ENCODE peak calls at places on chromosomes 2 and 18, in six cellular contexts. H, E, C, A, Z and L are unnamed samples.
A peak's percentile ranks its signal among the peaks of the same experiment; 100 is the strongest.

GRCh38 chr2:223641062-223641461 is 38.9 kb upstream of the SCG2 start:
- DNase-seq in Z (peak; percentile 43), E (peak; percentile 4), C (no peak), A (no peak), H (no peak), L (no peak)

GRCh38 chr2:63792523-63792922 is 49.2 kb upstream of the UGP2 start:
- DNase-seq in H (no peak), E (peak; percentile 57), A (peak; percentile 11), C (no peak), Z (no peak), L (no peak)

GRCh38 chr2:220932041-220932440 is 640.1 kb downstream of the EPHA4 start:
- DNase-seq in H (no peak), A (no peak), E (no peak), Z (no peak), C (no peak), L (no peak)

GRCh38 chr2:233688341-233688740 is 4.3 kb upstream of the UGT1A6 start:
- DNase-seq in Z (no peak), C (no peak), E (no peak), A (no peak), H (no peak), L (no peak)

GRCh38 chr2:221810216-221810615 is 238.1 kb upstream of the EPHA4 start:
- DNase-seq in Z (peak; percentile 82), A (no peak), C (no peak), H (no peak), E (no peak), L (no peak)

GRCh38 chr2:9809448-9810088 is 33.7 kb upstream of the TAF1B start:
- DNase-seq in Z (no peak), A (peak; percentile 27), H (no peak), C (no peak), E (no peak), L (no peak)

GRCh38 chr2:217361491-217361890 is 501.6 kb upstream of the TNP1 start:
- DNase-seq in E (no peak), H (no peak), C (no peak), A (no peak), Z (no peak), L (no peak)

GRCh38 chr18:58218111-58218510 is 174.1 kb downstream of the NEDD4L start:
- DNase-seq in Z (no peak), C (no peak), A (peak; percentile 53), E (no peak), H (no peak), L (no peak)

GRCh38 chr2:207122914-207123744 is 42.6 kb downstream of the KLF7 start:
- DNase-seq in A (no peak), E (no peak), H (no peak), Z (no peak), C (peak; percentile 95), L (no peak)

GRCh38 chr2:42223822-42224268 is 54.7 kb downstream of the EML4 start:
- DNase-seq in Z (no peak), C (no peak), E (no peak), H (no peak), A (no peak), L (no peak)

GRCh38 chr2:173997269-173997668 is 32.1 kb upstream of the SP3 start:
- DNase-seq in E (no peak), Z (no peak), H (peak; percentile 89), A (no peak), C (no peak), L (peak; percentile 89)

GRCh38 chr2:96923810-96924774 is 54.2 kb upstream of the SEMA4C start:
- DNase-seq in H (no peak), E (no peak), Z (peak; percentile 35), A (no peak), C (no peak), L (peak; percentile 17)

GRCh38 chr2:164457271-164457670 is 164.0 kb downstream of the GRB14 start:
- DNase-seq in H (no peak), E (no peak), C (no peak), A (no peak), Z (no peak), L (no peak)

GRCh38 chr2:230734247-230735175 is 21.9 kb downstream of the CAB39 start:
- DNase-seq in E (no peak), H (no peak), C (no peak), Z (no peak), A (peak; percentile 20), L (no peak)

GRCh38 chr2:28981620-28982371 is 698 bp downstream of the TOGARAM2 start:
- DNase-seq in A (no peak), H (no peak), Z (no peak), C (no peak), E (no peak), L (no peak)

GRCh38 chr2:73588177-73588576 is 54.0 kb downstream of the NAT8 start:
- DNase-seq in Z (peak; percentile 2), H (no peak), E (no peak), A (no peak), C (peak; percentile 50), L (no peak)

GRCh38 chr2:69305712-69306611 is 81.1 kb downstream of the GFPT1 start:
- DNase-seq in H (peak; percentile 79), Z (peak; percentile 52), E (no peak), C (peak; percentile 77), A (no peak), L (peak; percentile 37)

GRCh38 chr2:53535234-53535867 is 232.3 kb upstream of the CHAC2 start:
- DNase-seq in E (no peak), H (no peak), C (no peak), A (no peak), Z (no peak), L (no peak)

GRCh38 chr18:37184209-37184868 is 355.4 kb downstream of the KIAA1328 start:
- DNase-seq in C (no peak), A (no peak), Z (no peak), E (no peak), H (no peak), L (no peak)

GRCh38 chr2:55109219-55109891 is 59.1 kb upstream of the RTN4 start:
- DNase-seq in Z (no peak), E (peak; percentile 82), H (no peak), A (no peak), C (no peak), L (no peak)

GRCh38 chr2:173286153-173286809 is 68.4 kb upstream of the CDCA7 start:
- DNase-seq in Z (no peak), C (no peak), H (no peak), E (no peak), A (peak; percentile 13), L (no peak)

GRCh38 chr2:108877506-108877905 is 90.9 kb downstream of the CCDC138 start:
- DNase-seq in A (no peak), E (no peak), H (no peak), C (no peak), Z (no peak), L (no peak)

GRCh38 chr2:188524519-188525113 is 232.9 kb downstream of the GULP1 start:
- DNase-seq in H (peak; percentile 24), A (peak; percentile 50), C (no peak), Z (peak; percentile 78), E (peak; percentile 36), L (no peak)